ENCODE peak calls at places on chromosomes 5 and 9, in seven cellular contexts. One of them, this sample, is unnamed.

GRCh38 chr9:38026840-38027527 is 42.0 kb downstream of the SHB start:
- DNase-seq in stimulated activated CD4-positive, alpha-beta T cell treated with anti-CD3 and anti-CD28 coated beads, Interleukin-2, amount 100 ng/mL, for 48 hours: no peak
- DNase-seq in RKO: no peak
- DNase-seq in WTC11: no peak
- DNase-seq in neuronal stem cell: no peak
- DNase-seq in NCI-H1930: no peak
- DNase-seq in esophagus squamous epithelium: no peak
- DNase-seq in this sample: peak; percentile 52

GRCh38 chr5:122149691-122150090 is 20.3 kb downstream of the ZNF474 start:
- DNase-seq in RKO: no peak
- DNase-seq in neuronal stem cell: no peak
- DNase-seq in NCI-H1930: no peak
- DNase-seq in WTC11: no peak
- DNase-seq in stimulated activated CD4-positive, alpha-beta T cell treated with anti-CD3 and anti-CD28 coated beads, Interleukin-2, amount 100 ng/mL, for 48 hours: no peak
- DNase-seq in esophagus squamous epithelium: no peak
- DNase-seq in this sample: no peak

GRCh38 chr5:168114444-168115017 is 176.9 kb upstream of the WWC1 start:
- DNase-seq in RKO: peak; percentile 74
- DNase-seq in NCI-H1930: peak; percentile 10
- DNase-seq in stimulated activated CD4-positive, alpha-beta T cell treated with anti-CD3 and anti-CD28 coated beads, Interleukin-2, amount 100 ng/mL, for 48 hours: peak; percentile 39
- DNase-seq in WTC11: peak; percentile 86
- DNase-seq in esophagus squamous epithelium: no peak
- DNase-seq in neuronal stem cell: no peak
- DNase-seq in this sample: peak; percentile 47

GRCh38 chr9:76114144-76114543 is 223.7 kb downstream of the PCSK5 start:
- DNase-seq in RKO: no peak
- DNase-seq in neuronal stem cell: no peak
- DNase-seq in NCI-H1930: no peak
- DNase-seq in esophagus squamous epithelium: no peak
- DNase-seq in stimulated activated CD4-positive, alpha-beta T cell treated with anti-CD3 and anti-CD28 coated beads, Interleukin-2, amount 100 ng/mL, for 48 hours: no peak
- DNase-seq in WTC11: no peak
- DNase-seq in this sample: no peak

GRCh38 chr5:67404261-67405100 is 207.9 kb upstream of the CD180 start:
- DNase-seq in stimulated activated CD4-positive, alpha-beta T cell treated with anti-CD3 and anti-CD28 coated beads, Interleukin-2, amount 100 ng/mL, for 48 hours: no peak
- DNase-seq in neuronal stem cell: no peak
- DNase-seq in NCI-H1930: no peak
- DNase-seq in RKO: peak; percentile 15
- DNase-seq in esophagus squamous epithelium: no peak
- DNase-seq in WTC11: no peak
- DNase-seq in this sample: no peak

GRCh38 chr9:127825319-127826051 is 22.8 kb downstream of the FPGS start:
- DNase-seq in WTC11: peak; percentile 97
- DNase-seq in esophagus squamous epithelium: no peak
- DNase-seq in stimulated activated CD4-positive, alpha-beta T cell treated with anti-CD3 and anti-CD28 coated beads, Interleukin-2, amount 100 ng/mL, for 48 hours: no peak
- DNase-seq in neuronal stem cell: peak; percentile 58
- DNase-seq in NCI-H1930: peak; percentile 75
- DNase-seq in RKO: no peak
- DNase-seq in this sample: peak; percentile 59

GRCh38 chr9:38177680-38178079 is 108.7 kb upstream of the SHB start:
- DNase-seq in esophagus squamous epithelium: no peak
- DNase-seq in WTC11: no peak
- DNase-seq in RKO: no peak
- DNase-seq in stimulated activated CD4-positive, alpha-beta T cell treated with anti-CD3 and anti-CD28 coated beads, Interleukin-2, amount 100 ng/mL, for 48 hours: no peak
- DNase-seq in NCI-H1930: no peak
- DNase-seq in neuronal stem cell: no peak
- DNase-seq in this sample: no peak

GRCh38 chr5:179558912-179559279 is 8.5 kb downstream of the RUFY1 start:
- DNase-seq in neuronal stem cell: peak; percentile 53
- DNase-seq in stimulated activated CD4-positive, alpha-beta T cell treated with anti-CD3 and anti-CD28 coated beads, Interleukin-2, amount 100 ng/mL, for 48 hours: no peak
- DNase-seq in WTC11: peak; percentile 75
- DNase-seq in esophagus squamous epithelium: no peak
- DNase-seq in NCI-H1930: peak; percentile 18
- DNase-seq in RKO: peak; percentile 33
- DNase-seq in this sample: peak; percentile 34

GRCh38 chr5:119666542-119666941 is 37.2 kb downstream of the FAM170A start:
- DNase-seq in esophagus squamous epithelium: no peak
- DNase-seq in RKO: no peak
- DNase-seq in neuronal stem cell: no peak
- DNase-seq in stimulated activated CD4-positive, alpha-beta T cell treated with anti-CD3 and anti-CD28 coated beads, Interleukin-2, amount 100 ng/mL, for 48 hours: no peak
- DNase-seq in WTC11: no peak
- DNase-seq in NCI-H1930: no peak
- DNase-seq in this sample: no peak

GRCh38 chr5:127434588-127434987 is 82.9 kb upstream of the PRRC1 start:
- DNase-seq in WTC11: no peak
- DNase-seq in esophagus squamous epithelium: no peak
- DNase-seq in NCI-H1930: no peak
- DNase-seq in neuronal stem cell: no peak
- DNase-seq in RKO: no peak
- DNase-seq in stimulated activated CD4-positive, alpha-beta T cell treated with anti-CD3 and anti-CD28 coated beads, Interleukin-2, amount 100 ng/mL, for 48 hours: no peak
- DNase-seq in this sample: no peak

GRCh38 chr5:59485629-59486439 is 407.7 kb downstream of the PDE4D start:
- DNase-seq in WTC11: no peak
- DNase-seq in esophagus squamous epithelium: no peak
- DNase-seq in NCI-H1930: no peak
- DNase-seq in stimulated activated CD4-positive, alpha-beta T cell treated with anti-CD3 and anti-CD28 coated beads, Interleukin-2, amount 100 ng/mL, for 48 hours: no peak
- DNase-seq in RKO: no peak
- DNase-seq in neuronal stem cell: no peak
- DNase-seq in this sample: no peak

This sample was measured in head of caudate nucleus.